ENCODE peak calls at places on chromosomes 5 and 9, in five cellular contexts. One of them, this sample, is unnamed.

GRCh38 chr5:159097461-159098284 is 2.0 kb downstream of the EBF1 start:
- DNase-seq in cardiac fibroblast: peak; percentile 69
- DNase-seq in CD4-positive, alpha-beta T cell: no peak
- DNase-seq in A549: no peak
- DNase-seq in AG10803: peak; percentile 73
- DNase-seq in this sample: no peak

GRCh38 chr9:133419005-133419404 is 1.2 kb upstream of the REXO4 start:
- DNase-seq in cardiac fibroblast: no peak
- DNase-seq in CD4-positive, alpha-beta T cell: no peak
- DNase-seq in A549: no peak
- DNase-seq in AG10803: no peak
- DNase-seq in this sample: no peak

GRCh38 chr5:31049461-31049860 is 144.0 kb upstream of the CDH6 start:
- DNase-seq in cardiac fibroblast: no peak
- DNase-seq in CD4-positive, alpha-beta T cell: no peak
- DNase-seq in A549: no peak
- DNase-seq in AG10803: no peak
- DNase-seq in this sample: no peak

GRCh38 chr9:6759114-6759977 is 1.6 kb downstream of the KDM4C start:
- DNase-seq in cardiac fibroblast: peak; percentile 88
- DNase-seq in CD4-positive, alpha-beta T cell: no peak
- DNase-seq in A549: peak; percentile 38
- DNase-seq in AG10803: peak; percentile 89
- DNase-seq in this sample: peak; percentile 44

GRCh38 chr9:105539452-105539851 is 18.5 kb upstream of the FKTN start:
- DNase-seq in cardiac fibroblast: no peak
- DNase-seq in CD4-positive, alpha-beta T cell: no peak
- DNase-seq in A549: no peak
- DNase-seq in AG10803: no peak
- DNase-seq in this sample: no peak

GRCh38 chr9:92650839-92651621 is 18.9 kb downstream of the IPPK start:
- DNase-seq in cardiac fibroblast: peak; percentile 95
- DNase-seq in CD4-positive, alpha-beta T cell: no peak
- DNase-seq in A549: no peak
- DNase-seq in AG10803: peak; percentile 82
- DNase-seq in this sample: no peak

GRCh38 chr5:52987711-52988329 is 1.3 kb upstream of the ITGA2 start:
- DNase-seq in cardiac fibroblast: peak; percentile 27
- DNase-seq in CD4-positive, alpha-beta T cell: no peak
- DNase-seq in A549: peak; percentile 32
- DNase-seq in AG10803: no peak
- DNase-seq in this sample: no peak

GRCh38 chr5:159905496-159905895 is 10.8 kb upstream of the ADRA1B start:
- DNase-seq in cardiac fibroblast: no peak
- DNase-seq in CD4-positive, alpha-beta T cell: no peak
- DNase-seq in A549: peak; percentile 74
- DNase-seq in AG10803: peak; percentile 92
- DNase-seq in this sample: peak; percentile 39

GRCh38 chr5:178357678-178358077 is 125.1 kb upstream of the PHYKPL start:
- DNase-seq in cardiac fibroblast: no peak
- DNase-seq in CD4-positive, alpha-beta T cell: no peak
- DNase-seq in A549: no peak
- DNase-seq in AG10803: no peak
- DNase-seq in this sample: no peak

GRCh38 chr9:35341585-35341984 is 148.3 kb upstream of the RUSC2 start:
- DNase-seq in cardiac fibroblast: peak; percentile 88
- DNase-seq in CD4-positive, alpha-beta T cell: no peak
- DNase-seq in A549: no peak
- DNase-seq in AG10803: peak; percentile 88
- DNase-seq in this sample: peak; percentile 37

GRCh38 chr9:115814081-115814480 is 339.5 kb upstream of the PAPPA start:
- DNase-seq in cardiac fibroblast: no peak
- DNase-seq in CD4-positive, alpha-beta T cell: no peak
- DNase-seq in A549: no peak
- DNase-seq in AG10803: no peak
- DNase-seq in this sample: no peak

GRCh38 chr5:120942551-120942950 is 478.5 kb downstream of the PRR16 start:
- DNase-seq in cardiac fibroblast: no peak
- DNase-seq in CD4-positive, alpha-beta T cell: no peak
- DNase-seq in A549: no peak
- DNase-seq in AG10803: peak; percentile 27
- DNase-seq in this sample: no peak

GRCh38 chr5:14714706-14715105 is 50.2 kb downstream of the OTULIN start:
- DNase-seq in cardiac fibroblast: no peak
- DNase-seq in CD4-positive, alpha-beta T cell: no peak
- DNase-seq in A549: no peak
- DNase-seq in AG10803: no peak
- DNase-seq in this sample: no peak

GRCh38 chr9:133851693-133852092 is 113.5 kb upstream of the SARDH start:
- DNase-seq in cardiac fibroblast: no peak
- DNase-seq in CD4-positive, alpha-beta T cell: no peak
- DNase-seq in A549: no peak
- DNase-seq in AG10803: no peak
- DNase-seq in this sample: no peak

GRCh38 chr9:16278420-16278999 is 592.0 kb downstream of the BNC2 start:
- DNase-seq in cardiac fibroblast: no peak
- DNase-seq in CD4-positive, alpha-beta T cell: no peak
- DNase-seq in A549: no peak
- DNase-seq in AG10803: peak; percentile 41
- DNase-seq in this sample: no peak

GRCh38 chr5:122770479-122770878 is 4.4 kb upstream of the SNX2 start:
- DNase-seq in cardiac fibroblast: peak; percentile 57
- DNase-seq in CD4-positive, alpha-beta T cell: no peak
- DNase-seq in A549: no peak
- DNase-seq in AG10803: no peak
- DNase-seq in this sample: no peak

DNA sequence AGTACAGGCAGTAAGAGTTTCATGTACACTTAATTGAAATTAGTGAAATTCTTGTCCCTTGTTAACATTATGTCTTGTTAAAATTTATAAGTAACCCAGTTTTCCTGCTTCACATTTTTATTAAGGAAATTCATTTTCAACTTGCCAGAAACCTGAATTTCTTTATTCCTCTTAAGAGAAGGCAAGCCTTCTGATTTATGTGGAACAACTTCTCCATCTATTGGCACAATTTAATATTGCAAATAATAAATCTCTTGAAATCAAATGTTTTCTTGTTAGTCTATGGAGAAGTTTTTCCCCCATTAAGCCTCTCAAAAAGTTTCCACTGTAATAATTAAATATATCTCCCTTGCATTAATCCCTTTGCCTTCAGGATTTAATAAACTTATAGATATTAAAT is 33.8 kb upstream of the ACO1 start:
- DNase-seq in cardiac fibroblast: peak; percentile 50
- DNase-seq in CD4-positive, alpha-beta T cell: no peak
- DNase-seq in A549: peak; percentile 5
- DNase-seq in AG10803: peak; percentile 16
- DNase-seq in this sample: no peak
- TF ChIP-seq CTCF in cardiac fibroblast: peak; percentile 7
- TF ChIP-seq CTCF in CD4-positive, alpha-beta T cell: peak; percentile 33
- TF ChIP-seq CTCF in A549: peak; percentile 56
- TF ChIP-seq CTCF in AG10803: peak; percentile 30
- TF ChIP-seq CTCF in this sample: peak; percentile 35

GRCh38 chr9:137309368-137310189 is 7.5 kb upstream of the NRARP start:
- DNase-seq in cardiac fibroblast: no peak
- DNase-seq in CD4-positive, alpha-beta T cell: no peak
- DNase-seq in A549: no peak
- DNase-seq in AG10803: no peak
- DNase-seq in this sample: no peak
- TF ChIP-seq CTCF in cardiac fibroblast: no peak
- TF ChIP-seq CTCF in CD4-positive, alpha-beta T cell: no peak
- TF ChIP-seq CTCF in A549: no peak
- TF ChIP-seq CTCF in AG10803: no peak
- TF ChIP-seq CTCF in this sample: no peak

GRCh38 chr5:170774831-170775230 is 8.7 kb upstream of the GABRP start:
- DNase-seq in cardiac fibroblast: no peak
- DNase-seq in CD4-positive, alpha-beta T cell: no peak
- DNase-seq in A549: no peak
- DNase-seq in AG10803: no peak
- DNase-seq in this sample: no peak

GRCh38 chr5:170773031-170773985 is 10.2 kb upstream of the GABRP start:
- DNase-seq in cardiac fibroblast: no peak
- DNase-seq in CD4-positive, alpha-beta T cell: no peak
- DNase-seq in A549: no peak
- DNase-seq in AG10803: no peak
- DNase-seq in this sample: no peak

GRCh38 chr5:170769236-170769635 is 14.3 kb upstream of the GABRP start:
- DNase-seq in cardiac fibroblast: no peak
- DNase-seq in CD4-positive, alpha-beta T cell: no peak
- DNase-seq in A549: no peak
- DNase-seq in AG10803: no peak
- DNase-seq in this sample: no peak

GRCh38 chr5:170769898-170770416 is 13.6 kb upstream of the GABRP start:
- DNase-seq in cardiac fibroblast: no peak
- DNase-seq in CD4-positive, alpha-beta T cell: no peak
- DNase-seq in A549: no peak
- DNase-seq in AG10803: no peak
- DNase-seq in this sample: no peak
- TF ChIP-seq CTCF in cardiac fibroblast: no peak
- TF ChIP-seq CTCF in CD4-positive, alpha-beta T cell: no peak
- TF ChIP-seq CTCF in A549: no peak
- TF ChIP-seq CTCF in AG10803: no peak
- TF ChIP-seq CTCF in this sample: no peak

GRCh38 chr5:160968480-160968879 is 116.5 kb upstream of the ATP10B start:
- DNase-seq in cardiac fibroblast: no peak
- DNase-seq in CD4-positive, alpha-beta T cell: no peak
- DNase-seq in A549: no peak
- DNase-seq in AG10803: no peak
- DNase-seq in this sample: no peak

GRCh38 chr5:160970605-160971191 is 118.7 kb upstream of the ATP10B start:
- DNase-seq in cardiac fibroblast: no peak
- DNase-seq in CD4-positive, alpha-beta T cell: no peak
- DNase-seq in A549: no peak
- DNase-seq in AG10803: no peak
- DNase-seq in this sample: no peak
- TF ChIP-seq CTCF in cardiac fibroblast: no peak
- TF ChIP-seq CTCF in CD4-positive, alpha-beta T cell: no peak
- TF ChIP-seq CTCF in A549: no peak
- TF ChIP-seq CTCF in AG10803: peak; percentile 38
- TF ChIP-seq CTCF in this sample: no peak

DNA sequence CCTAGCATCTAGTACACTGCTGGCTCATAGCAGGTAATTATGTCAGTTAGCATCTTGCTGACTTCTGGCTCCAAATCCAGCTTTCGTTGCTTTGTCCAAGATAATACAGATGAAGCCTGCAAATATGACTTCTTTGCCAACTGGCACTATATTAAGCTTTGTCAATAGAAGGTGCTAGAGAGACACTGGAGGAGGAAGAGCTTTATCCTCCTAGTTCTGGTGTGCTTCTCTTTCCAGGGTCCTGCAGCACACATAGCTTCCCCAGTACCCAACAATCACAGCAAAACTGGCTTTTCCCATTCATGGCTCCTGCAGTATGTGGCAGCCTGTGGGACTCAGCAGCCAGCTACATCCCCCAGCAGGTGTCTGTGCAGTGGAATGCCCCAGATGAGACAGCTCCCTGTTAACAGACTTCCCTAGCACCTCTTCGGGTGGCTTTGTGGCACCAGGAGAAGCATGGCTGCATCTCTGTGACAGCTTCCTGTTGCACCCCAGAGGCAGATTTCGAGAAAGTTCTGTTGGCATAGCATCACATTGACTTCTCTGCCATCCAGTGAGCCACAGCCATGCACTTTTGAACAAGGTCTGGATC is 147.8 kb downstream of the OXCT1 start:
- DNase-seq in cardiac fibroblast: peak; percentile 41
- DNase-seq in CD4-positive, alpha-beta T cell: no peak
- DNase-seq in A549: no peak
- DNase-seq in AG10803: no peak
- DNase-seq in this sample: no peak
- TF ChIP-seq CTCF in cardiac fibroblast: peak; percentile 30
- TF ChIP-seq CTCF in CD4-positive, alpha-beta T cell: no peak
- TF ChIP-seq CTCF in A549: no peak
- TF ChIP-seq CTCF in AG10803: peak; percentile 6
- TF ChIP-seq CTCF in this sample: peak; percentile 27

DNA sequence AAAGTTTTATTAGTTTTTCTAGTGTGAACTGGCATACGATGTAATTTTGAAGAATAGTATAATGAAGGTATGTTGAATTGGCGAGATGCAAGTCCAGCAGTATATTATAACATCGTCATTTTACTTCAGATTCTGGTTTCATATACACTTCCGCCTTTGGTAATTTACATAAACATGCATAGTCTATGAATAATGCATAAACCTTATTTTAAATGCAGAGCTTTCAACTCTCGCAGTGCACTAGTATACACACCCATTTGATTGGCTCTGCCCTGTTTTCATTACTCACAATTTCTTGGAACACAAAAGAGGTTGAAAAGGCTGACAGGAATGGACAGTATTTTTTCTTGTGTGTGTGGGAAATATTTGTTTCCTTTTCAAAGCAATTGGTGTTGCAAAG is 128.9 kb upstream of the CCNH start:
- DNase-seq in cardiac fibroblast: no peak
- DNase-seq in CD4-positive, alpha-beta T cell: no peak
- DNase-seq in A549: no peak
- DNase-seq in AG10803: no peak
- DNase-seq in this sample: no peak
- TF ChIP-seq CTCF in cardiac fibroblast: no peak
- TF ChIP-seq CTCF in CD4-positive, alpha-beta T cell: no peak
- TF ChIP-seq CTCF in A549: no peak
- TF ChIP-seq CTCF in AG10803: no peak
- TF ChIP-seq CTCF in this sample: no peak

DNA sequence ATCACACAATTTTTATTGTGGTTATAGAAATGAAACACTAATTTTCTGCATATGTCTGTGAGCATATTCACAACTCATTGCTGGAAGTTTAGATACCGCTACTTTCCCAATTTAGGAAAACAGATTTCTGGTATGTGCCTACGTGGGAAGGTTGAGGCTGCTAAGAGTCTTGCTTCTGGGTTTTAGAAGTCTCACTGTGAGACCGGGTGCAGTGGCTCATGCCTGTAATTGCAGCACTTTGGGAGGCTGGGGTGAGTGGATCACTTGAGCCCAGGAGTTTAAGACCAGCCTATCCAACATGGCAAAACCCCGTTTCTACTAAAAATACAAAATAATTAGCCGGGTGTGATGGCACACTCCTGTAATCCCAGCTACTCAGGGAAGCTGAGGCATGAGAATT is 39.6 kb downstream of the UBAP1 start:
- DNase-seq in cardiac fibroblast: no peak
- DNase-seq in CD4-positive, alpha-beta T cell: no peak
- DNase-seq in A549: no peak
- DNase-seq in AG10803: peak; percentile 43
- DNase-seq in this sample: no peak
- TF ChIP-seq CTCF in cardiac fibroblast: no peak
- TF ChIP-seq CTCF in CD4-positive, alpha-beta T cell: no peak
- TF ChIP-seq CTCF in A549: no peak
- TF ChIP-seq CTCF in AG10803: no peak
- TF ChIP-seq CTCF in this sample: no peak

GRCh38 chr5:180253036-180253824 is 38.7 kb downstream of the MAPK9 start:
- DNase-seq in cardiac fibroblast: no peak
- DNase-seq in CD4-positive, alpha-beta T cell: no peak
- DNase-seq in A549: no peak
- DNase-seq in AG10803: no peak
- DNase-seq in this sample: no peak
- TF ChIP-seq CTCF in cardiac fibroblast: no peak
- TF ChIP-seq CTCF in CD4-positive, alpha-beta T cell: no peak
- TF ChIP-seq CTCF in A549: no peak
- TF ChIP-seq CTCF in AG10803: no peak
- TF ChIP-seq CTCF in this sample: no peak